ENCODE peak calls at places on chromosomes 5 and 9, in eight cellular contexts. F is PC-3; W is GM20000; T is ELR; E is NCI-H2227 treated with DMSO at 0.1 percent for 48 hours; D is stimulated activated naive CD8-positive, alpha-beta T cell treated with anti-CD3 and anti-CD28 coated beads, Interleukin-15, amount 100 ng/mL, for 72 hours; O is NCI-H2171; P is activated CD8-positive, alpha-beta T cell treated with anti-CD3 and anti-CD28 coated beads, Interleukin-2, amount 10 ng/mL, durations not matched to agents 7 days and 5 days. H is an unnamed sample.

GRCh38 chr5:179262126-179262920 is 82.9 kb downstream of the ADAMTS2 start:
- DNase-seq in F (no peak), W (no peak), T (no peak), E (no peak), D (peak), O (no peak), P (no peak), H (no peak)

GRCh38 chr5:140725799-140726471 is 25.7 kb downstream of the ZMAT2 start:
- DNase-seq in F (no peak), W (peak), T (peak), E (peak), D (peak), O (no peak), P (peak), H (peak)

GRCh38 chr5:144205141-144205551 is 34.5 kb downstream of the KCTD16 start:
- DNase-seq in F (peak), W (no peak), T (peak), E (peak), D (no peak), O (no peak), P (no peak), H (no peak)

GRCh38 chr5:139164020-139164419 is 34.1 kb downstream of the SIL1 start:
- DNase-seq in F (no peak), W (no peak), T (peak), E (no peak), D (no peak), O (no peak), P (no peak), H (peak)

GRCh38 chr9:83449981-83450380 is 88.2 kb downstream of the FRMD3 start:
- DNase-seq in F (no peak), W (no peak), T (no peak), E (no peak), D (no peak), O (no peak), P (no peak), H (no peak)

GRCh38 chr5:138336952-138337684 is 948 bp upstream of the FAM53C start:
- DNase-seq in F (no peak), W (peak), T (peak), E (peak), D (no peak), O (no peak), P (no peak), H (peak)

GRCh38 chr5:95928724-95929253 is 32.9 kb downstream of the ELL2 start:
- DNase-seq in F (no peak), W (no peak), T (no peak), E (no peak), D (no peak), O (no peak), P (no peak), H (no peak)

GRCh38 chr9:90420714-90421513 is 221.7 kb downstream of the DIRAS2 start:
- DNase-seq in F (no peak), W (no peak), T (no peak), E (no peak), D (no peak), O (no peak), P (no peak), H (no peak)

GRCh38 chr9:134690946-134691694 is 49.5 kb downstream of the COL5A1 start:
- DNase-seq in F (no peak), W (no peak), T (no peak), E (no peak), D (no peak), O (no peak), P (no peak), H (no peak)